ENCODE peak calls at places on chromosome 2, in ten cellular contexts. O is left ventricle myocardium inferior; I is thoracic aorta; G is foreskin fibroblast; X is AG04450; S is cardiac muscle cell; Y is CD8-positive, alpha-beta T cell; Z is keratinocyte; E is tibial artery; U is HFF-Myc. R is an unnamed sample.

GRCh38 chr2:70986499-70987189 is 8.0 kb downstream of the TEX261 start:
- DNase-seq in G (no peak), E (peak), S (no peak), O (no peak), U (no peak), Y (no peak), X (no peak), Z (no peak), I (no peak), R (no peak)

GRCh38 chr2:121284424-121285076 is 452 bp downstream of the TFCP2L1 start:
- DNase-seq in U (no peak), X (no peak), O (no peak), S (peak), E (no peak), I (no peak), Y (no peak), Z (no peak), G (no peak), R (no peak)

GRCh38 chr2:218217366-218218309 is 649 bp downstream of the ARPC2 start:
- DNase-seq in I (no peak), X (no peak), U (no peak), Y (peak), Z (no peak), O (peak), G (no peak), E (peak), S (peak), R (no peak)

GRCh38 chr2:88857951-88858406 is 166.5 kb downstream of the RPIA start:
- DNase-seq in O (no peak), S (peak), I (no peak), E (no peak), G (no peak), Z (no peak), Y (no peak), U (peak), X (no peak), R (peak)

GRCh38 chr2:222180619-222181018 is 118.2 kb downstream of the PAX3 start:
- DNase-seq in G (no peak), Y (no peak), Z (no peak), I (no peak), X (no peak), O (no peak), U (no peak), S (no peak), E (no peak), R (no peak)

GRCh38 chr2:147808520-147808919 is 36.3 kb upstream of the ACVR2A start:
- DNase-seq in U (no peak), Z (no peak), I (no peak), X (no peak), O (no peak), G (no peak), S (no peak), E (no peak), Y (no peak), R (no peak)

GRCh38 chr2:100189395-100189794 is 47.0 kb upstream of the AFF3 start:
- DNase-seq in Z (no peak), E (no peak), X (no peak), I (no peak), U (no peak), S (no peak), O (no peak), G (no peak), Y (no peak), R (no peak)

GRCh38 chr2:164981217-164981990 is 26.1 kb upstream of the SLC38A11 start:
- DNase-seq in O (no peak), X (no peak), G (peak), Z (no peak), U (peak), Y (no peak), S (no peak), E (no peak), I (no peak), R (peak)

GRCh38 chr2:170715062-170715931 is at the start of gene SP5:
- DNase-seq in G (no peak), S (peak), I (no peak), U (no peak), Z (no peak), E (peak), Y (peak), X (peak), O (peak), R (no peak)

GRCh38 chr2:169824373-169825333 is at the start of gene METTL5:
- DNase-seq in I (peak), Y (peak), Z (no peak), U (peak), X (peak), G (peak), S (peak), E (peak), O (peak), R (no peak)

GRCh38 chr2:170030040-170030439 is 147.9 kb upstream of the MYO3B start:
- DNase-seq in Z (no peak), X (no peak), O (no peak), I (no peak), Y (no peak), E (no peak), G (no peak), S (no peak), U (no peak), R (no peak)

GRCh38 chr2:231713738-231714638 is 5.7 kb downstream of the PTMA start:
- DNase-seq in S (peak), I (peak), X (peak), U (peak), G (peak), Y (peak), E (peak), O (peak), Z (no peak), R (peak)

GRCh38 chr2:231007159-231008045 is 11.5 kb downstream of the SPATA3 start:
- DNase-seq in E (no peak), X (no peak), G (no peak), I (no peak), Z (no peak), O (no peak), S (no peak), Y (no peak), U (no peak), R (peak)

GRCh38 chr2:104919127-104919526 is 65.2 kb downstream of the POU3F3 start:
- DNase-seq in G (no peak), E (no peak), I (no peak), Y (no peak), O (no peak), X (no peak), S (peak), U (no peak), Z (no peak), R (no peak)

GRCh38 chr2:3636586-3637310 is 21.3 kb upstream of the ALLC start:
- DNase-seq in I (no peak), Z (no peak), X (no peak), G (no peak), E (peak), Y (no peak), O (no peak), U (no peak), S (no peak), R (no peak)

GRCh38 chr2:120758181-120759048 is 22.7 kb downstream of the GLI2 start:
- DNase-seq in I (no peak), U (no peak), Z (no peak), O (peak), X (peak), Y (no peak), S (peak), E (peak), G (no peak), R (no peak)

GRCh38 chr2:173669888-173670287 is 295.3 kb downstream of the SP3 start:
- DNase-seq in S (no peak), Z (no peak), G (no peak), O (no peak), X (no peak), E (no peak), U (no peak), I (no peak), Y (no peak), R (no peak)

GRCh38 chr2:186274936-186275575 is 211.0 kb upstream of the ZC3H15 start:
- DNase-seq in Y (no peak), O (no peak), Z (no peak), G (peak), I (no peak), S (no peak), X (peak), U (no peak), E (no peak), R (no peak)

GRCh38 chr2:120209427-120210233 is 13.6 kb downstream of the TMEM185B start:
- DNase-seq in O (no peak), S (no peak), G (no peak), Z (no peak), E (no peak), X (no peak), U (no peak), I (no peak), Y (no peak), R (no peak)

GRCh38 chr2:48540237-48540935 is 10.4 kb downstream of the STON1 start:
- DNase-seq in S (no peak), X (no peak), U (no peak), G (no peak), Z (no peak), Y (no peak), I (no peak), E (no peak), O (no peak), R (no peak)

GRCh38 chr2:96145028-96145939 is at the start of gene DUSP2:
- DNase-seq in E (peak), G (peak), U (no peak), Y (peak), I (peak), X (no peak), O (peak), Z (no peak), S (peak), R (peak)

GRCh38 chr2:158845869-158846268 is 50.8 kb downstream of the DAPL1 start:
- DNase-seq in U (no peak), O (no peak), S (no peak), E (no peak), G (no peak), I (no peak), Y (no peak), X (no peak), Z (no peak), R (peak)

GRCh38 chr2:100868083-100868482 is 48.1 kb downstream of the NPAS2 start:
- DNase-seq in Z (no peak), O (no peak), X (no peak), Y (no peak), G (no peak), E (no peak), S (no peak), U (no peak), I (no peak), R (no peak)

GRCh38 chr2:217650716-217651360 is 352.0 kb downstream of the TNS1 start:
- DNase-seq in U (peak), I (no peak), G (peak), E (no peak), S (peak), O (no peak), X (peak), Y (peak), Z (no peak), R (no peak)

GRCh38 chr2:69959425-69959824 is 2.0 kb downstream of the ASPRV1 start:
- DNase-seq in Y (no peak), U (no peak), G (no peak), E (peak), O (no peak), X (no peak), I (no peak), S (no peak), Z (no peak), R (no peak)

GRCh38 chr2:11688222-11689069 is 18.5 kb upstream of the NTSR2 start:
- DNase-seq in Z (no peak), Y (peak), G (peak), X (peak), O (peak), S (peak), U (peak), E (peak), I (peak), R (no peak)

GRCh38 chr2:16621348-16621747 is 44.3 kb downstream of the CYRIA start:
- DNase-seq in Y (no peak), S (no peak), O (no peak), Z (no peak), E (no peak), I (no peak), U (no peak), X (peak), G (no peak), R (no peak)

GRCh38 chr2:30266051-30266621 is 34.8 kb downstream of the LBH start:
- DNase-seq in S (no peak), Z (no peak), U (no peak), G (no peak), I (no peak), E (no peak), X (no peak), Y (peak), O (no peak), R (no peak)

GRCh38 chr2:80136338-80136737 is 168.2 kb downstream of the LRRTM1 start:
- DNase-seq in Z (no peak), G (no peak), I (no peak), E (no peak), O (no peak), U (no peak), S (no peak), X (no peak), Y (no peak), R (no peak)

GRCh38 chr2:216350214-216350789 is 22.0 kb downstream of the MARCHF4 start:
- DNase-seq in I (no peak), Y (peak), S (no peak), G (peak), E (no peak), O (no peak), Z (no peak), X (no peak), U (no peak), R (no peak)

GRCh38 chr2:33213244-33213643 is 263.2 kb upstream of the RASGRP3 start:
- DNase-seq in Z (no peak), O (no peak), S (no peak), X (no peak), I (no peak), Y (no peak), E (no peak), G (no peak), U (no peak), R (no peak)

GRCh38 chr2:241909769-241910168 is 40.2 kb downstream of the RTP5 start:
- DNase-seq in Y (no peak), U (no peak), O (no peak), G (no peak), I (no peak), X (no peak), S (no peak), Z (no peak), E (no peak), R (no peak)

GRCh38 chr2:209661286-209661685 is 110.3 kb upstream of the UNC80 start:
- DNase-seq in U (no peak), O (no peak), X (no peak), Z (no peak), G (no peak), S (no peak), I (no peak), Y (no peak), E (no peak), R (no peak)

GRCh38 chr2:85864654-85865053 is 24.1 kb downstream of the ST3GAL5 start:
- DNase-seq in O (no peak), X (no peak), Z (no peak), S (no peak), E (no peak), G (no peak), Y (no peak), U (no peak), I (no peak), R (no peak)

GRCh38 chr2:98647636-98648035 is 39.2 kb downstream of the UNC50 start:
- DNase-seq in Z (peak), S (no peak), E (no peak), G (no peak), U (no peak), O (no peak), I (no peak), Y (no peak), X (no peak), R (no peak)

GRCh38 chr2:136072616-136073015 is 45.3 kb downstream of the CXCR4 start:
- DNase-seq in E (no peak), U (no peak), S (no peak), Y (no peak), I (no peak), Z (no peak), O (no peak), G (no peak), X (no peak), R (no peak)

GRCh38 chr2:144248350-144249034 is 271.4 kb downstream of the ZEB2 start:
- DNase-seq in G (no peak), U (no peak), I (no peak), Z (no peak), Y (no peak), S (no peak), X (no peak), O (no peak), E (no peak), R (no peak)
- H3K4me3 ChIP-seq in G (no peak), U (no peak), I (no peak), Z (no peak), Y (no peak), S (no peak), X (no peak), O (no peak), E (no peak), R (no peak)

DNA sequence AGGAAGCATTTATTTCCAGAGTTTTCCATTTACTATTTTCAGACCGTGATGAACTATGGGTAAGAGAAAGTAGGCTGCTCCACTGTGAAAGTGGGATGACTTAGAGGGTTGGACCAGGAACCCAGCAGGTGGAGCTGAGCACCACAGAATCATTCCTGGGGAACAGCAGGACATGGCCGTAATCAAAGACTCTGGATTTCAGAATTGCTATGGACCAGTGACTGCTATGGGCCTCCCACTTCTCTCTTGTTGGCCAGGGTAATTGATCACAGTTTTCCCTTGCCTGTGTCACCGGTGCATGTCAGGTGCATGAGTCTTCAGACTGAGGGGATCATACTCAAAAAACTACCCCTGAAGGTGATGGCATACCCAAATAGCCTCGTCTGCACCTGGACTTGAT is 90.6 kb upstream of the GPC1 start:
- DNase-seq in O (no peak), I (no peak), X (no peak), E (peak), S (no peak), Y (no peak), Z (no peak), G (no peak), U (no peak), R (no peak)
- TF ChIP-seq CTCF in O (no peak), I (no peak), X (no peak), E (no peak), S (no peak), Y (no peak), Z (peak), G (no peak), U (no peak), R (peak)

GRCh38 chr2:61534926-61535325 is 3.2 kb downstream of the XPO1 start:
- DNase-seq in Y (no peak), X (no peak), E (no peak), U (no peak), G (no peak), Z (no peak), S (no peak), O (no peak), I (no peak), R (no peak)
- H3K4me3 ChIP-seq in Y (no peak), X (peak), E (peak), U (peak), G (peak), Z (peak), S (peak), O (peak), I (peak), R (peak)

GRCh38 chr2:138177693-138178092 is 213.4 kb downstream of the HNMT start:
- DNase-seq in Y (no peak), U (no peak), O (no peak), Z (no peak), G (no peak), X (no peak), I (no peak), E (no peak), S (no peak), R (no peak)

GRCh38 chr2:138182276-138182675 is 218.0 kb downstream of the HNMT start:
- DNase-seq in I (no peak), G (no peak), E (no peak), Y (no peak), O (no peak), X (no peak), U (no peak), S (no peak), Z (no peak), R (no peak)

GRCh38 chr2:138182913-138183312 is 218.6 kb downstream of the HNMT start:
- DNase-seq in Z (no peak), U (no peak), S (no peak), Y (no peak), O (no peak), G (peak), I (no peak), E (no peak), X (no peak), R (no peak)

GRCh38 chr2:138183700-138184099 is 219.4 kb downstream of the HNMT start:
- DNase-seq in E (no peak), X (no peak), U (no peak), Z (no peak), G (no peak), O (no peak), I (no peak), Y (no peak), S (no peak), R (no peak)

DNA sequence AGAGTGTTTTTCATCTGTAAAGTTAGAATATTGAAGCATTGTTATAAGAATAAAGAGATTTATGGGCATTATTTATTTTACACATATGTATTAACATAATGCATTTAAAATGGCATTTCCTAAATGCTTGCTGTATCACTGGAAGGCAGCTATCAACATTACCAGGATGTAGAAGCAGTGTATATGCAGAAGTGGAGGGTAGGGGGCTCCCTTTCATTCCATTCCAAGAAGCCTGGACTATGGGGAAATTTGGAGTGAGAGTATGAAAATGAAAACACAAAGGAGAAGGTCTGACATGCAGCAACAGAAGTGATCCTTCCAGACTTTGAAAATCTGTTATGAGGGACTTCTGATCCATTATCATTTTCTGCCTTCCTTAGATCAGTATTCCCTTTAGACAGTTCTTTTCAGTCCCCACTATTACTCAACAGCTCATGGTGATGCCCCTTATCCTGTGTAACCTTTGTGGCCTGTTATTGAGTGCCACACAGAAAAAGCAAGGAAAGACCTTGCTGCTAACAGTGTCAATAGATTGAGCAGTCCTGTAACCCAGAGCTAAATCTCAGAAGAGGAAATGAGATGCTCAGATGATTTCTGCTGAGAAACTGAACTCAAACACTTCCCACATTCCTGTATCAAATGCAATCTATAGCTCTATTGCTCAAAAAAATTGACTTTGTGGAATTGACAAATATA is 216.6 kb downstream of the HNMT start:
- DNase-seq in O (no peak), I (no peak), Y (no peak), G (no peak), U (no peak), E (no peak), Z (no peak), X (no peak), S (peak), R (no peak)
- TF ChIP-seq CTCF in O (no peak), I (no peak), Y (no peak), G (no peak), U (no peak), E (no peak), Z (no peak), X (peak), S (no peak), R (peak)

DNA sequence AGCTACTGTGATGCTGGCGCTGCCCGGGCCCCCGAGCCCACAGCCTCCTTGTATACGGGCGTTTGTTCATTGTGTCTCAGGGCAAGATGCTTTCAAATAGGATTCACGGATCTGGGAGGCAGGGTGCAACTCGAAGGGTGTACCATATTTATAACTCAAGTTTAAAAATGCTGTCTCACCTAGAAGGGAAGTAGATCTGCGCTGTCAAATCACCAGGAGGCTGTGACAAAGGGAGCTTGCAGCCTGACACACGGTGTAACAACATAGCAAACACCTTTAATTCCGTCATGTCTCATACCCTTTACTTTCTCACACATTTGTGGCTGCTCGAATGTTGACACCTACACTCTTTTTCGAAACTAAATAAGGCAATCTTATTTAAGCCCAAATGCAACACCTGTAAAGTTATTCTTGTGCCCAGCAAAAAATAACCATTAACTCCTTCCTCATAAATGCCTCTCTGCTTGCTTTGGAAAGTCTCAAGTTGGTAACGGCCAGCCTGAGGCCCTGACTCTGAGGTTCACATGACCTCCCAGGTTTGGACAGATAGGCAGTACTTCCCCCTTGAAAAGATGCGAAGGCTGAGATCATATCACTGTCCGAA is 11.7 kb downstream of the ZEB2 start:
- DNase-seq in X (no peak), O (no peak), E (no peak), U (no peak), G (no peak), Y (no peak), I (no peak), Z (no peak), S (no peak), R (no peak)
- H3K4me3 ChIP-seq in X (no peak), O (peak), E (peak), U (no peak), G (peak), Y (no peak), I (peak), Z (no peak), S (no peak), R (no peak)

R was measured in retinal pigment epithelial cell.